ENCODE peak calls at places on chromosomes 1 and 21, in eight cellular contexts. One of them, this sample, is unnamed.
A peak's percentile ranks its signal among the peaks of the same experiment; 100 is the strongest.

GRCh38 chr1:6126028-6126427 is 54.1 kb downstream of the CHD5 start:
- DNase-seq in stomach: no peak
- DNase-seq in breast epithelium: no peak
- DNase-seq in K562: no peak
- DNase-seq in upper lobe of left lung: peak; percentile 64
- DNase-seq in HCT116: no peak
- DNase-seq in SK-N-MC: no peak
- DNase-seq in sigmoid colon: peak; percentile 44
- DNase-seq in this sample: no peak

GRCh38 chr1:202343652-202344349 is 2.1 kb upstream of the UBE2T start:
- DNase-seq in stomach: no peak
- DNase-seq in breast epithelium: no peak
- DNase-seq in K562: peak; percentile 40
- DNase-seq in upper lobe of left lung: no peak
- DNase-seq in HCT116: peak; percentile 39
- DNase-seq in SK-N-MC: no peak
- DNase-seq in sigmoid colon: no peak
- DNase-seq in this sample: no peak

GRCh38 chr1:186474208-186474607 is 13.3 kb upstream of the PDC start:
- DNase-seq in stomach: no peak
- DNase-seq in breast epithelium: no peak
- DNase-seq in K562: no peak
- DNase-seq in upper lobe of left lung: no peak
- DNase-seq in HCT116: no peak
- DNase-seq in SK-N-MC: no peak
- DNase-seq in sigmoid colon: no peak
- DNase-seq in this sample: no peak

GRCh38 chr1:65235867-65236805 is 73.2 kb upstream of the DNAJC6 start:
- DNase-seq in stomach: no peak
- DNase-seq in breast epithelium: no peak
- DNase-seq in K562: no peak
- DNase-seq in upper lobe of left lung: no peak
- DNase-seq in HCT116: peak; percentile 41
- DNase-seq in SK-N-MC: no peak
- DNase-seq in sigmoid colon: no peak
- DNase-seq in this sample: no peak

GRCh38 chr21:40404319-40404906 is 442.5 kb downstream of the DSCAM start:
- DNase-seq in stomach: no peak
- DNase-seq in breast epithelium: no peak
- DNase-seq in K562: no peak
- DNase-seq in upper lobe of left lung: no peak
- DNase-seq in HCT116: no peak
- DNase-seq in SK-N-MC: no peak
- DNase-seq in sigmoid colon: no peak
- DNase-seq in this sample: no peak

GRCh38 chr1:94617139-94617805 is 75.7 kb upstream of the F3 start:
- DNase-seq in stomach: no peak
- DNase-seq in breast epithelium: no peak
- DNase-seq in K562: no peak
- DNase-seq in upper lobe of left lung: no peak
- DNase-seq in HCT116: peak; percentile 48
- DNase-seq in SK-N-MC: no peak
- DNase-seq in sigmoid colon: no peak
- DNase-seq in this sample: no peak

GRCh38 chr1:204327359-204327758 is 32.4 kb downstream of the PLEKHA6 start:
- DNase-seq in stomach: no peak
- DNase-seq in breast epithelium: no peak
- DNase-seq in K562: no peak
- DNase-seq in upper lobe of left lung: peak; percentile 67
- DNase-seq in HCT116: no peak
- DNase-seq in SK-N-MC: no peak
- DNase-seq in sigmoid colon: no peak
- DNase-seq in this sample: no peak

GRCh38 chr1:23446644-23447310 is 22.2 kb upstream of the TCEA3 start:
- DNase-seq in stomach: no peak
- DNase-seq in breast epithelium: no peak
- DNase-seq in K562: no peak
- DNase-seq in upper lobe of left lung: no peak
- DNase-seq in HCT116: no peak
- DNase-seq in SK-N-MC: no peak
- DNase-seq in sigmoid colon: no peak
- DNase-seq in this sample: no peak

GRCh38 chr1:27574871-27575831 is 28.8 kb downstream of the AHDC1 start:
- DNase-seq in stomach: peak; percentile 84
- DNase-seq in breast epithelium: no peak
- DNase-seq in K562: peak; percentile 74
- DNase-seq in upper lobe of left lung: peak; percentile 94
- DNase-seq in HCT116: no peak
- DNase-seq in SK-N-MC: no peak
- DNase-seq in sigmoid colon: peak; percentile 93
- DNase-seq in this sample: no peak

GRCh38 chr1:65431111-65431705 is 10.7 kb downstream of the LEPR start:
- DNase-seq in stomach: no peak
- DNase-seq in breast epithelium: no peak
- DNase-seq in K562: peak; percentile 38
- DNase-seq in upper lobe of left lung: no peak
- DNase-seq in HCT116: no peak
- DNase-seq in SK-N-MC: peak; percentile 56
- DNase-seq in sigmoid colon: no peak
- DNase-seq in this sample: no peak

GRCh38 chr1:244112646-244113045 is 61.6 kb downstream of the ZBTB18 start:
- DNase-seq in stomach: no peak
- DNase-seq in breast epithelium: no peak
- DNase-seq in K562: no peak
- DNase-seq in upper lobe of left lung: no peak
- DNase-seq in HCT116: no peak
- DNase-seq in SK-N-MC: no peak
- DNase-seq in sigmoid colon: no peak
- DNase-seq in this sample: no peak

GRCh38 chr1:112702067-112702395 is 4.9 kb downstream of the RHOC start:
- DNase-seq in stomach: peak; percentile 5
- DNase-seq in breast epithelium: no peak
- DNase-seq in K562: no peak
- DNase-seq in upper lobe of left lung: no peak
- DNase-seq in HCT116: no peak
- DNase-seq in SK-N-MC: no peak
- DNase-seq in sigmoid colon: peak; percentile 30
- DNase-seq in this sample: no peak

GRCh38 chr1:28134651-28135207 is 41.8 kb downstream of the PTAFR start:
- DNase-seq in stomach: no peak
- DNase-seq in breast epithelium: no peak
- DNase-seq in K562: no peak
- DNase-seq in upper lobe of left lung: no peak
- DNase-seq in HCT116: no peak
- DNase-seq in SK-N-MC: no peak
- DNase-seq in sigmoid colon: no peak
- DNase-seq in this sample: no peak

GRCh38 chr1:57858740-57859139 is 434.9 kb upstream of the DAB1 start:
- DNase-seq in stomach: no peak
- DNase-seq in breast epithelium: no peak
- DNase-seq in K562: no peak
- DNase-seq in upper lobe of left lung: no peak
- DNase-seq in HCT116: no peak
- DNase-seq in SK-N-MC: no peak
- DNase-seq in sigmoid colon: no peak
- DNase-seq in this sample: no peak

GRCh38 chr21:26077523-26077922 is 93.0 kb downstream of the APP start:
- DNase-seq in stomach: no peak
- DNase-seq in breast epithelium: no peak
- DNase-seq in K562: no peak
- DNase-seq in upper lobe of left lung: no peak
- DNase-seq in HCT116: no peak
- DNase-seq in SK-N-MC: no peak
- DNase-seq in sigmoid colon: no peak
- DNase-seq in this sample: no peak

GRCh38 chr1:88079036-88079435 is 605.0 kb upstream of the PKN2 start:
- DNase-seq in stomach: no peak
- DNase-seq in breast epithelium: no peak
- DNase-seq in K562: no peak
- DNase-seq in upper lobe of left lung: no peak
- DNase-seq in HCT116: peak; percentile 15
- DNase-seq in SK-N-MC: no peak
- DNase-seq in sigmoid colon: no peak
- DNase-seq in this sample: no peak

GRCh38 chr1:231931846-231932454 is 305.4 kb downstream of the DISC1 start:
- DNase-seq in stomach: no peak
- DNase-seq in breast epithelium: no peak
- DNase-seq in K562: peak; percentile 79
- DNase-seq in upper lobe of left lung: no peak
- DNase-seq in HCT116: peak; percentile 21
- DNase-seq in SK-N-MC: no peak
- DNase-seq in sigmoid colon: no peak
- DNase-seq in this sample: no peak

GRCh38 chr1:12179111-12179519 is 12.3 kb downstream of the TNFRSF1B start:
- DNase-seq in stomach: no peak
- DNase-seq in breast epithelium: no peak
- DNase-seq in K562: no peak
- DNase-seq in upper lobe of left lung: no peak
- DNase-seq in HCT116: peak; percentile 63
- DNase-seq in SK-N-MC: no peak
- DNase-seq in sigmoid colon: no peak
- DNase-seq in this sample: no peak

GRCh38 chr1:10753279-10753678 is 43.2 kb downstream of the CASZ1 start:
- DNase-seq in stomach: no peak
- DNase-seq in breast epithelium: no peak
- DNase-seq in K562: peak; percentile 37
- DNase-seq in upper lobe of left lung: no peak
- DNase-seq in HCT116: no peak
- DNase-seq in SK-N-MC: no peak
- DNase-seq in sigmoid colon: no peak
- DNase-seq in this sample: no peak

GRCh38 chr1:24849653-24850295 is 80.3 kb downstream of the RUNX3 start:
- DNase-seq in stomach: peak; percentile 25
- DNase-seq in breast epithelium: no peak
- DNase-seq in K562: no peak
- DNase-seq in upper lobe of left lung: no peak
- DNase-seq in HCT116: no peak
- DNase-seq in SK-N-MC: no peak
- DNase-seq in sigmoid colon: peak; percentile 61
- DNase-seq in this sample: no peak

GRCh38 chr1:24855474-24855873 is 74.6 kb downstream of the RUNX3 start:
- DNase-seq in stomach: no peak
- DNase-seq in breast epithelium: no peak
- DNase-seq in K562: no peak
- DNase-seq in upper lobe of left lung: no peak
- DNase-seq in HCT116: no peak
- DNase-seq in SK-N-MC: no peak
- DNase-seq in sigmoid colon: no peak
- DNase-seq in this sample: no peak

GRCh38 chr1:24850353-24850905 is 79.6 kb downstream of the RUNX3 start:
- DNase-seq in stomach: no peak
- DNase-seq in breast epithelium: no peak
- DNase-seq in K562: no peak
- DNase-seq in upper lobe of left lung: no peak
- DNase-seq in HCT116: no peak
- DNase-seq in SK-N-MC: peak; percentile 79
- DNase-seq in sigmoid colon: no peak
- DNase-seq in this sample: peak; percentile 22

GRCh38 chr1:24856787-24857527 is 73.1 kb downstream of the RUNX3 start:
- DNase-seq in stomach: no peak
- DNase-seq in breast epithelium: no peak
- DNase-seq in K562: no peak
- DNase-seq in upper lobe of left lung: no peak
- DNase-seq in HCT116: no peak
- DNase-seq in SK-N-MC: no peak
- DNase-seq in sigmoid colon: no peak
- DNase-seq in this sample: peak; percentile 34

DNA sequence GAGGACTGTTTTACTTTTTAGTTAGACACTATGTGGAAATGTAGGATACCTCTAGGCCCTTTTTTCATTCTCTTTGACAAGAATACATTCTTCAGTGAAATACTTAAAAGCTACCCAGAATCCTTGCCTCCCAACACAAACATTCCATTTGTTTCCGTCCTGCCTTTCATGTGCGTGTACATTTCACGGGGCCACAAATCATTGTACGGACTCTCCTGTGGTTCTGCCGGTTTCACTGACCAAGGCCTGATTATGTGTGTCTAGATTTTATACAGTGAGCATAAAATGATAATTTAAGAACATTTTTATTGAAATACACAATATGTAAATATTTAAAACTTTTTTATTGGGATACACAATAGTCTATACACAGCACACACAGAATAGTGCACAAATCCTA is 76.4 kb downstream of the RUNX3 start:
- DNase-seq in stomach: no peak
- DNase-seq in breast epithelium: no peak
- DNase-seq in K562: no peak
- DNase-seq in upper lobe of left lung: no peak
- DNase-seq in HCT116: no peak
- DNase-seq in SK-N-MC: no peak
- DNase-seq in sigmoid colon: no peak
- DNase-seq in this sample: no peak
- TF ChIP-seq POLR2AphosphoS5 in stomach: no peak
- TF ChIP-seq POLR2AphosphoS5 in breast epithelium: no peak
- TF ChIP-seq POLR2AphosphoS5 in K562: no peak
- TF ChIP-seq POLR2AphosphoS5 in upper lobe of left lung: no peak
- TF ChIP-seq POLR2AphosphoS5 in HCT116: no peak
- TF ChIP-seq POLR2AphosphoS5 in SK-N-MC: no peak
- TF ChIP-seq POLR2AphosphoS5 in sigmoid colon: no peak
- TF ChIP-seq POLR2AphosphoS5 in this sample: no peak

DNA sequence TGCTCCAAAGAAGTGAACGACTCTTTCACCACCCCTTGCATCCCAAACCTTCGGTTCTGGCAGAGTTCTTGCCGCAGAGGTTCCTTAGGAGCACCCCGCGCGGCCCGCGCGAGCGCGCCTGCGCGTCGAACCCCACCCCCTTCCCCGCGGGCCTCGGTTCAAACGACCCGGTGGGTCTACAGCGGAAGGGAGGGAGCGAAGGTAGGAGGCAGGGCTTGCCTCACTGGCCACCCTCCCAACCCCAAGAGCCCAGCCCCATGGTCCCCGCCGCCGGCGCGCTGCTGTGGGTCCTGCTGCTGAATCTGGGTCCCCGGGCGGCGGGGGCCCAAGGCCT is at the start of gene C1orf56:
- DNase-seq in stomach: peak; percentile 72
- DNase-seq in breast epithelium: peak; percentile 60
- DNase-seq in K562: peak; percentile 73
- DNase-seq in upper lobe of left lung: peak; percentile 93
- DNase-seq in HCT116: no peak
- DNase-seq in SK-N-MC: no peak
- DNase-seq in sigmoid colon: peak; percentile 91
- DNase-seq in this sample: no peak
- TF ChIP-seq POLR2AphosphoS5 in stomach: peak; percentile 41
- TF ChIP-seq POLR2AphosphoS5 in breast epithelium: peak; percentile 46
- TF ChIP-seq POLR2AphosphoS5 in K562: no peak
- TF ChIP-seq POLR2AphosphoS5 in upper lobe of left lung: peak; percentile 75
- TF ChIP-seq POLR2AphosphoS5 in HCT116: no peak
- TF ChIP-seq POLR2AphosphoS5 in SK-N-MC: peak; percentile 64
- TF ChIP-seq POLR2AphosphoS5 in sigmoid colon: peak; percentile 89
- TF ChIP-seq POLR2AphosphoS5 in this sample: peak; percentile 87

GRCh38 chr1:25895365-25895990 is 10.7 kb downstream of the STMN1 start:
- DNase-seq in stomach: peak; percentile 91
- DNase-seq in breast epithelium: peak; percentile 85
- DNase-seq in K562: peak; percentile 99
- DNase-seq in upper lobe of left lung: peak; percentile 89
- DNase-seq in HCT116: peak; percentile 73
- DNase-seq in SK-N-MC: no peak
- DNase-seq in sigmoid colon: peak; percentile 95
- DNase-seq in this sample: no peak
- TF ChIP-seq POLR2AphosphoS5 in stomach: peak; percentile 33
- TF ChIP-seq POLR2AphosphoS5 in breast epithelium: no peak
- TF ChIP-seq POLR2AphosphoS5 in K562: peak; percentile 37
- TF ChIP-seq POLR2AphosphoS5 in upper lobe of left lung: peak; percentile 12
- TF ChIP-seq POLR2AphosphoS5 in HCT116: no peak
- TF ChIP-seq POLR2AphosphoS5 in SK-N-MC: no peak
- TF ChIP-seq POLR2AphosphoS5 in sigmoid colon: peak; percentile 13
- TF ChIP-seq POLR2AphosphoS5 in this sample: peak; percentile 63

GRCh38 chr1:17184822-17185484 is 20.0 kb upstream of the PADI1 start:
- DNase-seq in stomach: no peak
- DNase-seq in breast epithelium: no peak
- DNase-seq in K562: no peak
- DNase-seq in upper lobe of left lung: no peak
- DNase-seq in HCT116: no peak
- DNase-seq in SK-N-MC: no peak
- DNase-seq in sigmoid colon: no peak
- DNase-seq in this sample: peak; percentile 81
- TF ChIP-seq POLR2AphosphoS5 in stomach: no peak
- TF ChIP-seq POLR2AphosphoS5 in breast epithelium: no peak
- TF ChIP-seq POLR2AphosphoS5 in K562: no peak
- TF ChIP-seq POLR2AphosphoS5 in upper lobe of left lung: no peak
- TF ChIP-seq POLR2AphosphoS5 in HCT116: no peak
- TF ChIP-seq POLR2AphosphoS5 in SK-N-MC: no peak
- TF ChIP-seq POLR2AphosphoS5 in sigmoid colon: no peak
- TF ChIP-seq POLR2AphosphoS5 in this sample: no peak